ENCODE peak calls at places on chromosomes 2 and 18, in nine cellular contexts. K is WERI-Rb-1, T is cardiac muscle cell, A is kidney epithelial cell, N is fibroblast of the aortic adventitia, J is GM12864, I is tibial artery, F is ovary, X is PC-9. R is an unnamed sample.

GRCh38 chr18:54165450-54165849 is 59.0 kb downstream of the MBD2 start:
- DNase-seq in K (no peak), F (no peak), A (no peak), I (no peak), T (no peak), N (no peak), J (no peak), X (no peak), R (no peak)

GRCh38 chr18:75221397-75221796 is 10.8 kb downstream of the TSHZ1 start:
- DNase-seq in X (no peak), F (no peak), T (no peak), N (no peak), J (no peak), K (no peak), A (no peak), I (no peak), R (no peak)

GRCh38 chr2:147824625-147825024 is 20.2 kb upstream of the ACVR2A start:
- DNase-seq in I (no peak), J (no peak), A (no peak), F (no peak), K (no peak), T (no peak), X (no peak), N (no peak), R (no peak)

GRCh38 chr18:61816071-61816470 is 76.7 kb downstream of the RNF152 start:
- DNase-seq in F (no peak), I (no peak), K (no peak), X (no peak), T (no peak), A (no peak), J (no peak), N (no peak), R (no peak)

GRCh38 chr2:44051948-44052347 is 56.2 kb upstream of the LRPPRC start:
- DNase-seq in T (no peak), K (no peak), F (no peak), N (no peak), J (no peak), A (no peak), X (no peak), I (no peak), R (no peak)

GRCh38 chr2:108612514-108613183 is 78.4 kb downstream of the LIMS1 start:
- DNase-seq in A (no peak), X (no peak), T (no peak), N (no peak), I (no peak), J (peak), F (no peak), K (no peak), R (no peak)

GRCh38 chr2:98518106-98518505 is 73.4 kb downstream of the INPP4A start:
- DNase-seq in J (no peak), F (no peak), I (peak), A (no peak), T (peak), K (peak), N (no peak), X (no peak), R (no peak)

GRCh38 chr18:39489426-39489825 is 1923.8 kb upstream of the CELF4 start:
- DNase-seq in K (no peak), I (no peak), J (no peak), T (peak), X (no peak), A (no peak), F (no peak), N (no peak), R (no peak)

GRCh38 chr2:215401896-215402379 is 33.9 kb downstream of the FN1 start:
- DNase-seq in X (no peak), I (no peak), F (no peak), A (peak), N (peak), K (no peak), T (peak), J (no peak), R (peak)

GRCh38 chr2:144374163-144374661 is 145.7 kb downstream of the ZEB2 start:
- DNase-seq in I (no peak), F (no peak), J (peak), X (no peak), T (no peak), K (no peak), N (no peak), A (no peak), R (no peak)

GRCh38 chr2:64636105-64636873 is 17.4 kb downstream of the SERTAD2 start:
- DNase-seq in J (peak), F (no peak), T (no peak), A (no peak), K (peak), I (no peak), N (no peak), X (no peak), R (no peak)

GRCh38 chr2:121695179-121695451 is 41.6 kb downstream of the NIFK start:
- DNase-seq in T (no peak), X (no peak), J (no peak), K (no peak), A (no peak), F (no peak), I (no peak), N (no peak), R (no peak)

GRCh38 chr2:117057021-117057420 is 757.5 kb upstream of the DDX18 start:
- DNase-seq in F (no peak), T (no peak), N (no peak), K (no peak), J (no peak), I (no peak), X (no peak), A (no peak), R (peak)

GRCh38 chr2:205660521-205661124 is 21.7 kb upstream of the NRP2 start:
- DNase-seq in K (no peak), X (no peak), J (no peak), F (no peak), N (peak), T (peak), I (no peak), A (no peak), R (no peak)

GRCh38 chr2:8539743-8540551 is 141.9 kb upstream of the ID2 start:
- DNase-seq in K (peak), A (peak), J (no peak), X (peak), T (no peak), N (no peak), I (peak), F (peak), R (no peak)

DNA sequence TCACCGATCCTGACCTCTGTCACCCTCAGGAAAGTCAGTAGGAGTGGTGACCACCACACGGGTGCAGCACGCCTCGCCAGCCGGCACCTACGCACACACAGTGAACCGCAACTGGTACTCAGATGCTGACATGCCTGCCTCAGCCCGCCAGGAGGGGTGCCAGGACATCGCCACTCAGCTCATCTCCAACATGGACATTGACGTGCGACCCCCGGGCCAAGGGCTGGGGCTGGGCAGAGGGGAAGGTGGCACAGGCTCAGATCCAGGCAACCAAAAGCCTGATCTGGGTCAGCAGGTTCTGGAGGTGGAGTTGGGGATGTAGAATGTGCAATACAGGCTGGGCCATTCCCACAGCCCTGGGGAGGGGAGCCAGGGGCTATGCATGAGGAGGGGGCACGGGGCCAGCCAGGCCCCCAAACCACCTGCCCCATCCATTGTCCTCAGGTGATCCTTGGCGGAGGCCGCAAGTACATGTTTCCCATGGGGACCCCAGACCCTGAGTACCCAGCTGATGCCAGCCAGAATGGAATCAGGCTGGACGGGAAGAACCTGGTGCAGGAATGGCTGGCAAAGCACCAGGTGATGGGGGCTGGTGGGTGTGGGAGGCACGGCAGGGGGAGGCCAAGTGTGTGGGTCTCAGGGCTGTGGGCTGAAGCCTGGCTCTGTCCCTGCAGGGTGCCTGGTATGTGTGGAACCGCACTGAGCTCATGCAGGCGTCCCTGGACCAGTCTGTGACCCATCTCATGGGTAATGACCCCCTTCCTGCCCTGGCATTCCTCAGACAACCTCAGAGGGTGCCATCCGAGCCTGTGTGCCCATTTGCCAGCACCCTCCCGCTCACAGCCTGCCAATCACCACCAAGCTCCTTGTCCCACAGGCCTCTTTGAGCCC is 1.4 kb downstream of the ALPI start:
- DNase-seq in K (peak), F (no peak), N (no peak), A (no peak), X (no peak), T (no peak), I (peak), J (no peak), R (no peak)
- H3K4me3 ChIP-seq in K (no peak), F (no peak), N (no peak), A (no peak), X (no peak), T (no peak), I (no peak), J (no peak), R (no peak)

GRCh38 chr18:58231930-58232329 is 187.9 kb downstream of the NEDD4L start:
- DNase-seq in J (no peak), X (no peak), A (no peak), K (no peak), F (no peak), I (no peak), T (no peak), N (no peak), R (no peak)
- TF ChIP-seq CTCF in J (peak), X (no peak), A (peak), K (peak), F (no peak), I (no peak), T (no peak), N (no peak), R (peak)

DNA sequence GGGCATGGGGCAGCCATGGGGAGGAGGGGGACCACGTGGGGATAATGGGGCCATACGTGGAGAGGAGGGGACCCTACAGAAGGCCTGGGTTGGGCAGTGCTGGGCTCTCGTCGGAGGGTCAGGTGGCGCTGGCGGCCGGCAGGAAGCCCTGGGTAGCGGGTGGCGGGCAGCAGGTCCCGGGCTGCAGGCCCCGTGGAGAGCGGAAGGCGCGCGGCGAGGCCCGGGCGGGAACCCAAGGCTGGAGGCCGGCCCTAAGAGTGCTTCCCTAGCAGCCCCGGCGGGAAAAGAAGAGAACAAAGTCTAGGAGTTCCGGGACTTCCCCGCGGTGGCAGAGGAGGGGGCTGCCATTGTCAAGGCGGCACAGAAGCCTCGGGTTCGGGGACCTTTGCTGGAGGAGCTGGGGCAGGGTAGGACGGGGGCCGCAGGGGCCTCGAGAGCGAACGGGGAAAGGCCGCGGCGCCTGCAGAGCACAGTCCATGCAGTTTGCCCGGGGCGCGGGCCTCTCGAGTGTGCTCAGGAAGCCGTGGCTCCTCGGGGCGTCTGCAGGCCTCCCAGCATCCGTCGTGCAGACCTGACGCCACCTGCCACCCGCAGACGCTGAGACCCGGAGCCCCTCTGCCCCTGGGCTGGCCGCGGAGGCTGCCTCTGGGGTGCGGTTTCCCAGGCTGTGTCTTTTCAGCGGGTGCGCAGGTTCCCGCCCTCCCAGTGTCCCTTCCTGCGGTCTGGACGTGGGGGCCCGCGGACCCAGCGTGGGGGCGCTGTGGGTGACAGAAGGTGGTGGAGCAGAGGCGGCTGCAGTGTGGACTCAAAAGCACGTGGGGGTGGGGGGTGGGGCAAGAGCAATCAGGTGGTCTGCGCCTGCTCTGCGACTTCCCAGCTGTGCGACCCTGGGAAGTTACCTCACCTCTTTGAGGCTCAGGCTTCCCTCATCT is 19.4 kb upstream of the NCL start:
- DNase-seq in I (peak), J (no peak), T (peak), N (peak), A (no peak), X (no peak), K (no peak), F (peak), R (no peak)
- H3K4me3 ChIP-seq in I (peak), J (peak), T (no peak), N (peak), A (no peak), X (no peak), K (no peak), F (peak), R (no peak)

GRCh38 chr18:24726727-24727539 is 266.5 kb downstream of the HRH4 start:
- DNase-seq in I (peak), J (peak), F (peak), A (peak), T (peak), N (peak), X (peak), K (peak), R (peak)
- TF ChIP-seq CTCF in I (peak), J (peak), F (peak), A (peak), T (peak), N (peak), X (peak), K (peak), R (peak)

GRCh38 chr2:54589038-54589339 is 132.9 kb downstream of the SPTBN1 start:
- DNase-seq in J (no peak), I (no peak), F (no peak), N (no peak), A (no peak), T (no peak), X (no peak), K (no peak), R (no peak)
- H3K4me3 ChIP-seq in J (no peak), I (no peak), F (no peak), N (no peak), A (no peak), T (no peak), X (no peak), K (no peak), R (no peak)

GRCh38 chr2:118658581-118659248 is 188.7 kb downstream of the EN1 start:
- DNase-seq in K (no peak), I (no peak), X (no peak), J (no peak), A (no peak), F (no peak), T (no peak), N (no peak), R (no peak)

GRCh38 chr2:118665784-118666529 is 181.5 kb downstream of the EN1 start:
- DNase-seq in N (peak), X (no peak), A (no peak), J (no peak), K (no peak), T (no peak), F (no peak), I (no peak), R (no peak)

GRCh38 chr2:118657451-118657850 is 190.0 kb downstream of the EN1 start:
- DNase-seq in A (no peak), T (no peak), J (no peak), I (no peak), N (peak), X (no peak), F (no peak), K (no peak), R (no peak)

DNA sequence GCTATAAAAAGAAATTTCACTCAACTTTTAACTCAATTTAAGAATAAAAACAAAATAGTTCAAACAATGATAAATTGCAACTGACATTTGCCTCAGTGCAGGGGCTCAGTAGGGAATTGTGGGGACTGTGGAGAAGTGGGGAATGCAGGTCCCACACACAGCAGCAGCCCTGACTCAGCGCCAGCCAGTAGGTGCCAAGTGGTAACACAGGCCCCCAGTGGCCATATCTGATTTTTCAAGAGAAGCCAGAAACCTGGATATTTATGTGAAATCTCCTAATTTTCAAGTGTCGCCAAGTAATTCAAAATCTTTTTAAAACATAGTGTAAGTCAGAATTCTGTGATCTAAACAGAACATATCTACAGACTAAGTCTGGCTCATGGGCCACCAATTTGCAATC is 186.3 kb downstream of the EN1 start:
- DNase-seq in F (no peak), N (peak), I (no peak), X (no peak), J (no peak), K (no peak), T (no peak), A (no peak), R (no peak)
- TF ChIP-seq CTCF in F (no peak), N (peak), I (no peak), X (no peak), J (no peak), K (no peak), T (no peak), A (no peak), R (peak)

DNA sequence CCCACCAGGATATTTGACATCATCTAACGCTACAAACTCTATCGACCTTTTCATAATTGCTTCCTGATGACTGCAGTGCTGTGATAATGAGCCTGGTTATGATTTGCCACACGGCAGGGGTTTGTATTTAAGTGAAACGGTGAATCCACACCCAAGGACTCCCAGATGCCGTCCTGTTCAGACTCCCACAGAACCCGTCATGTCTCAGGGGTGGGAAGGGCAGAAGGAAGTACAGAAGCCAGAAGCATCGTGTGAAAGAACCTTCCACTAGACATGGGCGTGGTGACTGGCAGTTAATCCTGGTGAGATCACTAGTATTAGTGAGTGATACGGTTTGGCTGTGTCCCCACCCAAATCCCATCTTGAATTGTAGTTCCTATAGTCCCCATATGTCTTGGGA is 91.3 kb upstream of the TMEM18 start:
- DNase-seq in A (no peak), F (no peak), K (no peak), J (no peak), X (no peak), I (no peak), N (no peak), T (no peak), R (no peak)
- H3K4me3 ChIP-seq in A (no peak), F (no peak), K (no peak), J (no peak), X (no peak), I (no peak), N (no peak), T (no peak), R (no peak)